ENCODE peak calls at places on chromosomes 11 and 22, in seven cellular contexts. One of them, this sample, is unnamed.

GRCh38 chr11:118291453-118291852 is 13.1 kb upstream of the CD3E start:
- DNase-seq in epithelial cell of esophagus: peak
- DNase-seq in stimulated activated CD8-positive, alpha-beta memory T cell treated with anti-CD3 and anti-CD28 coated beads, Interleukin-15, amount 100 ng/mL, for 4 hours: no peak
- DNase-seq in EL: no peak
- DNase-seq in stomach: no peak
- DNase-seq in PC-9: no peak
- DNase-seq in activated naive CD4-positive, alpha-beta T cell treated with anti-CD3 and anti-CD28 coated beads for 36 hours: no peak
- DNase-seq in this sample: no peak

GRCh38 chr11:57779275-57779674 is 17.7 kb downstream of the CTNND1 start:
- DNase-seq in EL: peak
- DNase-seq in activated naive CD4-positive, alpha-beta T cell treated with anti-CD3 and anti-CD28 coated beads for 36 hours: no peak
- DNase-seq in stomach: peak
- DNase-seq in stimulated activated CD8-positive, alpha-beta memory T cell treated with anti-CD3 and anti-CD28 coated beads, Interleukin-15, amount 100 ng/mL, for 4 hours: no peak
- DNase-seq in PC-9: peak
- DNase-seq in epithelial cell of esophagus: peak
- DNase-seq in this sample: no peak

GRCh38 chr11:45798793-45799441 is 6.0 kb upstream of the SLC35C1 start:
- DNase-seq in stimulated activated CD8-positive, alpha-beta memory T cell treated with anti-CD3 and anti-CD28 coated beads, Interleukin-15, amount 100 ng/mL, for 4 hours: no peak
- DNase-seq in EL: no peak
- DNase-seq in stomach: peak
- DNase-seq in PC-9: no peak
- DNase-seq in epithelial cell of esophagus: no peak
- DNase-seq in activated naive CD4-positive, alpha-beta T cell treated with anti-CD3 and anti-CD28 coated beads for 36 hours: no peak
- DNase-seq in this sample: no peak

GRCh38 chr11:61277973-61278565 is 17.0 kb downstream of the VWCE start:
- DNase-seq in activated naive CD4-positive, alpha-beta T cell treated with anti-CD3 and anti-CD28 coated beads for 36 hours: no peak
- DNase-seq in EL: no peak
- DNase-seq in epithelial cell of esophagus: no peak
- DNase-seq in stomach: no peak
- DNase-seq in stimulated activated CD8-positive, alpha-beta memory T cell treated with anti-CD3 and anti-CD28 coated beads, Interleukin-15, amount 100 ng/mL, for 4 hours: no peak
- DNase-seq in PC-9: no peak
- DNase-seq in this sample: no peak

GRCh38 chr11:71381781-71382505 is 66.2 kb downstream of the DHCR7 start:
- DNase-seq in stomach: no peak
- DNase-seq in epithelial cell of esophagus: no peak
- DNase-seq in stimulated activated CD8-positive, alpha-beta memory T cell treated with anti-CD3 and anti-CD28 coated beads, Interleukin-15, amount 100 ng/mL, for 4 hours: no peak
- DNase-seq in EL: no peak
- DNase-seq in activated naive CD4-positive, alpha-beta T cell treated with anti-CD3 and anti-CD28 coated beads for 36 hours: no peak
- DNase-seq in PC-9: no peak
- DNase-seq in this sample: no peak

GRCh38 chr11:128852327-128853023 is 14.6 kb downstream of the KCNJ1 start:
- DNase-seq in stomach: no peak
- DNase-seq in PC-9: no peak
- DNase-seq in activated naive CD4-positive, alpha-beta T cell treated with anti-CD3 and anti-CD28 coated beads for 36 hours: no peak
- DNase-seq in EL: no peak
- DNase-seq in epithelial cell of esophagus: no peak
- DNase-seq in stimulated activated CD8-positive, alpha-beta memory T cell treated with anti-CD3 and anti-CD28 coated beads, Interleukin-15, amount 100 ng/mL, for 4 hours: no peak
- DNase-seq in this sample: no peak

GRCh38 chr11:73227571-73228211 is 9.6 kb downstream of the P2RY2 start:
- DNase-seq in EL: no peak
- DNase-seq in stomach: peak
- DNase-seq in epithelial cell of esophagus: peak
- DNase-seq in activated naive CD4-positive, alpha-beta T cell treated with anti-CD3 and anti-CD28 coated beads for 36 hours: no peak
- DNase-seq in stimulated activated CD8-positive, alpha-beta memory T cell treated with anti-CD3 and anti-CD28 coated beads, Interleukin-15, amount 100 ng/mL, for 4 hours: no peak
- DNase-seq in PC-9: peak
- DNase-seq in this sample: no peak

GRCh38 chr11:133907841-133908241 is 48.9 kb downstream of the IGSF9B start:
- DNase-seq in activated naive CD4-positive, alpha-beta T cell treated with anti-CD3 and anti-CD28 coated beads for 36 hours: no peak
- DNase-seq in PC-9: no peak
- DNase-seq in stomach: no peak
- DNase-seq in EL: no peak
- DNase-seq in epithelial cell of esophagus: no peak
- DNase-seq in stimulated activated CD8-positive, alpha-beta memory T cell treated with anti-CD3 and anti-CD28 coated beads, Interleukin-15, amount 100 ng/mL, for 4 hours: no peak
- DNase-seq in this sample: no peak

GRCh38 chr22:29816539-29816938 is 21.5 kb downstream of the ASCC2 start:
- DNase-seq in stimulated activated CD8-positive, alpha-beta memory T cell treated with anti-CD3 and anti-CD28 coated beads, Interleukin-15, amount 100 ng/mL, for 4 hours: no peak
- DNase-seq in stomach: no peak
- DNase-seq in PC-9: no peak
- DNase-seq in epithelial cell of esophagus: no peak
- DNase-seq in activated naive CD4-positive, alpha-beta T cell treated with anti-CD3 and anti-CD28 coated beads for 36 hours: no peak
- DNase-seq in EL: no peak
- DNase-seq in this sample: no peak

GRCh38 chr11:44561275-44561781 is 4.1 kb upstream of the CD82 start:
- DNase-seq in PC-9: peak
- DNase-seq in stomach: no peak
- DNase-seq in stimulated activated CD8-positive, alpha-beta memory T cell treated with anti-CD3 and anti-CD28 coated beads, Interleukin-15, amount 100 ng/mL, for 4 hours: no peak
- DNase-seq in EL: peak
- DNase-seq in epithelial cell of esophagus: peak
- DNase-seq in activated naive CD4-positive, alpha-beta T cell treated with anti-CD3 and anti-CD28 coated beads for 36 hours: peak
- DNase-seq in this sample: no peak

GRCh38 chr11:16960250-16960649 is 54.0 kb downstream of the PLEKHA7 start:
- DNase-seq in EL: no peak
- DNase-seq in PC-9: peak
- DNase-seq in stomach: peak
- DNase-seq in stimulated activated CD8-positive, alpha-beta memory T cell treated with anti-CD3 and anti-CD28 coated beads, Interleukin-15, amount 100 ng/mL, for 4 hours: no peak
- DNase-seq in epithelial cell of esophagus: no peak
- DNase-seq in activated naive CD4-positive, alpha-beta T cell treated with anti-CD3 and anti-CD28 coated beads for 36 hours: no peak
- DNase-seq in this sample: no peak

GRCh38 chr11:74449369-74449931 is 17.9 kb downstream of the KCNE3 start:
- DNase-seq in PC-9: peak
- DNase-seq in epithelial cell of esophagus: peak
- DNase-seq in stomach: peak
- DNase-seq in stimulated activated CD8-positive, alpha-beta memory T cell treated with anti-CD3 and anti-CD28 coated beads, Interleukin-15, amount 100 ng/mL, for 4 hours: peak
- DNase-seq in activated naive CD4-positive, alpha-beta T cell treated with anti-CD3 and anti-CD28 coated beads for 36 hours: peak
- DNase-seq in EL: peak
- DNase-seq in this sample: peak

GRCh38 chr11:125165664-125166346 is 1.3 kb downstream of the PKNOX2 start:
- DNase-seq in stimulated activated CD8-positive, alpha-beta memory T cell treated with anti-CD3 and anti-CD28 coated beads, Interleukin-15, amount 100 ng/mL, for 4 hours: no peak
- DNase-seq in EL: peak
- DNase-seq in epithelial cell of esophagus: no peak
- DNase-seq in PC-9: no peak
- DNase-seq in activated naive CD4-positive, alpha-beta T cell treated with anti-CD3 and anti-CD28 coated beads for 36 hours: no peak
- DNase-seq in stomach: no peak
- DNase-seq in this sample: no peak

GRCh38 chr11:108733479-108734116 is 68.7 kb downstream of the DDX10 start:
- DNase-seq in epithelial cell of esophagus: peak
- DNase-seq in stimulated activated CD8-positive, alpha-beta memory T cell treated with anti-CD3 and anti-CD28 coated beads, Interleukin-15, amount 100 ng/mL, for 4 hours: no peak
- DNase-seq in PC-9: no peak
- DNase-seq in stomach: no peak
- DNase-seq in EL: peak
- DNase-seq in activated naive CD4-positive, alpha-beta T cell treated with anti-CD3 and anti-CD28 coated beads for 36 hours: peak
- DNase-seq in this sample: peak

GRCh38 chr11:69008774-69009440 is 4.1 kb downstream of the MRGPRF start:
- DNase-seq in epithelial cell of esophagus: peak
- DNase-seq in activated naive CD4-positive, alpha-beta T cell treated with anti-CD3 and anti-CD28 coated beads for 36 hours: no peak
- DNase-seq in stomach: peak
- DNase-seq in EL: peak
- DNase-seq in stimulated activated CD8-positive, alpha-beta memory T cell treated with anti-CD3 and anti-CD28 coated beads, Interleukin-15, amount 100 ng/mL, for 4 hours: no peak
- DNase-seq in PC-9: peak
- DNase-seq in this sample: no peak

GRCh38 chr11:103541186-103541795 is 432.1 kb downstream of the DYNC2H1 start:
- DNase-seq in epithelial cell of esophagus: peak
- DNase-seq in stimulated activated CD8-positive, alpha-beta memory T cell treated with anti-CD3 and anti-CD28 coated beads, Interleukin-15, amount 100 ng/mL, for 4 hours: no peak
- DNase-seq in EL: no peak
- DNase-seq in activated naive CD4-positive, alpha-beta T cell treated with anti-CD3 and anti-CD28 coated beads for 36 hours: no peak
- DNase-seq in stomach: no peak
- DNase-seq in PC-9: no peak
- DNase-seq in this sample: no peak

GRCh38 chr11:119361056-119361787 is 14.7 kb upstream of the MFRP start:
- DNase-seq in stomach: no peak
- DNase-seq in EL: peak
- DNase-seq in stimulated activated CD8-positive, alpha-beta memory T cell treated with anti-CD3 and anti-CD28 coated beads, Interleukin-15, amount 100 ng/mL, for 4 hours: no peak
- DNase-seq in PC-9: peak
- DNase-seq in activated naive CD4-positive, alpha-beta T cell treated with anti-CD3 and anti-CD28 coated beads for 36 hours: peak
- DNase-seq in epithelial cell of esophagus: peak
- DNase-seq in this sample: no peak

GRCh38 chr11:122646549-122647340 is 8.8 kb upstream of the UBASH3B start:
- DNase-seq in PC-9: no peak
- DNase-seq in epithelial cell of esophagus: peak
- DNase-seq in EL: peak
- DNase-seq in stimulated activated CD8-positive, alpha-beta memory T cell treated with anti-CD3 and anti-CD28 coated beads, Interleukin-15, amount 100 ng/mL, for 4 hours: no peak
- DNase-seq in activated naive CD4-positive, alpha-beta T cell treated with anti-CD3 and anti-CD28 coated beads for 36 hours: no peak
- DNase-seq in stomach: no peak
- DNase-seq in this sample: no peak

GRCh38 chr11:111938687-111939160 is 1.6 kb downstream of the DIXDC1 start:
- DNase-seq in epithelial cell of esophagus: peak
- DNase-seq in PC-9: no peak
- DNase-seq in stimulated activated CD8-positive, alpha-beta memory T cell treated with anti-CD3 and anti-CD28 coated beads, Interleukin-15, amount 100 ng/mL, for 4 hours: no peak
- DNase-seq in EL: peak
- DNase-seq in activated naive CD4-positive, alpha-beta T cell treated with anti-CD3 and anti-CD28 coated beads for 36 hours: peak
- DNase-seq in stomach: no peak
- DNase-seq in this sample: peak

This sample was measured in activated CD8-positive, alpha-beta T cell treated with anti-CD3 and anti-CD28 coated beads, Interleukin-2, amount 10 ng/mL, durations not matched to agents 7 days and 5 days.